ENCODE peak calls at places on chromosome 1, in ten cellular contexts. H, G, J, C, Y, T, Z, R, Q and D are unnamed samples.

GRCh38 chr1:56516539-56517252 is 62.7 kb downstream of the PLPP3 start:
- DNase-seq in T (peak), H (no peak), J (no peak), R (no peak), Y (no peak), G (no peak), C (no peak), Z (no peak), Q (no peak), D (peak)

GRCh38 chr1:177236967-177237366 is 66.2 kb downstream of the BRINP2 start:
- DNase-seq in J (no peak), Q (no peak), R (no peak), G (no peak), Z (no peak), C (no peak), H (no peak), Y (no peak), T (no peak), D (no peak)

GRCh38 chr1:201490708-201491131 is 16.2 kb downstream of the CSRP1 start:
- DNase-seq in Y (no peak), J (no peak), Z (no peak), Q (no peak), H (no peak), C (no peak), T (peak), R (no peak), G (no peak), D (no peak)

GRCh38 chr1:90561926-90562325 is 155.2 kb downstream of the BARHL2 start:
- DNase-seq in T (no peak), G (no peak), Y (no peak), Q (no peak), C (no peak), Z (no peak), R (no peak), J (no peak), H (no peak), D (no peak)

GRCh38 chr1:7369866-7370265 is 401.2 kb upstream of the VAMP3 start:
- DNase-seq in T (no peak), J (no peak), H (no peak), C (no peak), Q (no peak), G (no peak), R (no peak), Y (no peak), Z (no peak), D (no peak)

GRCh38 chr1:45584351-45585109 is 689 bp downstream of the NASP start:
- DNase-seq in J (peak), Q (peak), C (peak), R (peak), Y (peak), G (peak), H (peak), Z (peak), T (peak), D (peak)

GRCh38 chr1:185690527-185690926 is 43.7 kb upstream of the HMCN1 start:
- DNase-seq in T (no peak), G (no peak), Q (no peak), J (no peak), Z (no peak), R (no peak), Y (no peak), C (no peak), H (no peak), D (no peak)

GRCh38 chr1:223364685-223365382 is 858 bp upstream of the SUSD4 start:
- DNase-seq in Q (no peak), Z (peak), C (no peak), R (no peak), Y (no peak), G (peak), H (peak), J (no peak), T (no peak), D (no peak)

GRCh38 chr1:209618756-209619420 is 33.3 kb downstream of the LAMB3 start:
- DNase-seq in J (peak), Z (no peak), Y (no peak), G (no peak), T (no peak), C (peak), Q (no peak), R (no peak), H (no peak), D (no peak)

GRCh38 chr1:84504580-84505021 is 1.6 kb upstream of the SPATA1 start:
- DNase-seq in R (no peak), Y (no peak), Q (no peak), Z (no peak), C (no peak), H (no peak), T (peak), G (no peak), J (no peak), D (no peak)

GRCh38 chr1:207956976-207957375 is 46.1 kb upstream of the CD34 start:
- DNase-seq in Z (no peak), Y (no peak), J (no peak), C (no peak), R (no peak), H (no peak), Q (no peak), G (no peak), T (no peak), D (no peak)

GRCh38 chr1:214584805-214585766 is 17.9 kb upstream of the CENPF start:
- DNase-seq in G (no peak), R (no peak), Y (no peak), J (no peak), H (no peak), Q (no peak), Z (peak), C (no peak), T (peak), D (peak)

GRCh38 chr1:59027176-59027575 is 243.3 kb upstream of the JUN start:
- DNase-seq in C (no peak), T (no peak), Y (no peak), J (no peak), R (no peak), Q (no peak), H (no peak), G (no peak), Z (no peak), D (no peak)

GRCh38 chr1:12075195-12076114 is 12.4 kb downstream of the TNFRSF8 start:
- DNase-seq in Q (no peak), Z (no peak), Y (no peak), G (no peak), H (no peak), R (no peak), C (no peak), J (no peak), T (no peak), D (no peak)

GRCh38 chr1:43241352-43241953 is 28.3 kb upstream of the TMEM125 start:
- DNase-seq in Y (no peak), G (no peak), J (no peak), H (no peak), Z (no peak), R (no peak), Q (no peak), C (no peak), T (no peak), D (no peak)

GRCh38 chr1:223870617-223871574 is 25.1 kb upstream of the TP53BP2 start:
- DNase-seq in Y (no peak), J (no peak), Q (no peak), G (no peak), H (no peak), Z (no peak), T (peak), R (no peak), C (no peak), D (no peak)

GRCh38 chr1:11499825-11500331 is 20.9 kb downstream of the DISP3 start:
- DNase-seq in Y (no peak), J (peak), R (no peak), Z (no peak), Q (no peak), H (no peak), G (no peak), C (peak), T (no peak), D (no peak)

GRCh38 chr1:112712701-112713128 is 2.4 kb downstream of the PPM1J start:
- DNase-seq in R (no peak), Z (no peak), Y (no peak), T (no peak), J (no peak), G (no peak), H (no peak), C (no peak), Q (no peak), D (no peak)

GRCh38 chr1:192476802-192477298 is 98.7 kb upstream of the RGS1 start:
- DNase-seq in T (no peak), G (no peak), Q (no peak), Y (no peak), J (no peak), R (no peak), Z (no peak), C (peak), H (no peak), D (no peak)

GRCh38 chr1:82453511-82454185 is 652.9 kb downstream of the ADGRL2 start:
- DNase-seq in G (no peak), T (no peak), Y (no peak), H (no peak), R (no peak), C (no peak), Z (no peak), Q (no peak), J (no peak), D (no peak)

GRCh38 chr1:77219166-77219887 is at the start of gene PIGK:
- DNase-seq in C (peak), T (peak), Q (peak), Y (peak), R (peak), H (peak), J (peak), Z (peak), G (peak), D (peak)

GRCh38 chr1:233061265-233061664 is 110.9 kb downstream of the NTPCR start:
- DNase-seq in J (no peak), H (no peak), R (no peak), C (no peak), T (no peak), G (no peak), Q (no peak), Y (no peak), Z (no peak), D (no peak)

GRCh38 chr1:78437393-78437792 is 53.4 kb upstream of the PTGFR start:
- DNase-seq in Y (no peak), T (no peak), Z (no peak), C (no peak), H (no peak), R (no peak), Q (no peak), G (no peak), J (no peak), D (no peak)

GRCh38 chr1:74673351-74674111 is at the start of gene ERICH3:
- DNase-seq in H (no peak), Q (no peak), J (peak), Z (peak), G (no peak), Y (no peak), C (peak), R (no peak), T (no peak), D (no peak)

GRCh38 chr1:113396585-113396984 is 6.3 kb downstream of the MAGI3 start:
- DNase-seq in Y (no peak), T (no peak), C (no peak), R (no peak), J (no peak), H (no peak), Q (no peak), G (no peak), Z (no peak), D (no peak)

GRCh38 chr1:67150931-67151330 is 15.3 kb upstream of the IL23R start:
- DNase-seq in Q (no peak), R (no peak), Z (no peak), Y (no peak), H (no peak), C (no peak), G (no peak), T (no peak), J (no peak), D (no peak)

GRCh38 chr1:38221006-38221649 is 174.5 kb upstream of the POU3F1 start:
- DNase-seq in R (no peak), H (no peak), Z (no peak), Y (no peak), T (no peak), C (no peak), Q (no peak), J (no peak), G (no peak), D (no peak)

GRCh38 chr1:68210027-68210426 is 22.3 kb downstream of the WLS start:
- DNase-seq in Y (no peak), Z (no peak), J (no peak), C (no peak), R (no peak), T (no peak), G (no peak), H (no peak), Q (no peak), D (no peak)

GRCh38 chr1:18608534-18608933 is 22.1 kb upstream of the PAX7 start:
- DNase-seq in G (no peak), Y (no peak), J (no peak), R (no peak), T (peak), H (no peak), Z (no peak), C (no peak), Q (no peak), D (no peak)

GRCh38 chr1:21926814-21927530 is 10.1 kb downstream of the HSPG2 start:
- DNase-seq in Y (no peak), C (no peak), G (no peak), H (no peak), Z (no peak), R (no peak), J (no peak), Q (no peak), T (no peak), D (no peak)

GRCh38 chr1:21262282-21263051 is 27.8 kb downstream of the ECE1 start:
- DNase-seq in C (no peak), J (no peak), Y (no peak), H (no peak), T (peak), Z (no peak), R (no peak), Q (no peak), G (no peak), D (no peak)